ENCODE peak calls at places on chromosomes 11 and 22, in four cellular contexts. One of them, this sample, is unnamed.
A peak's percentile ranks its signal among the peaks of the same experiment; 100 is the strongest.

GRCh38 chr11:130179396-130180306 is 20.1 kb downstream of the ST14 start:
- DNase-seq in hepatocyte: peak; percentile 63
- DNase-seq in kidney: peak; percentile 86
- DNase-seq in dorsolateral prefrontal cortex: no peak
- DNase-seq in this sample: no peak

GRCh38 chr11:132125855-132126841 is 755.7 kb downstream of the NTM start:
- DNase-seq in hepatocyte: no peak
- DNase-seq in kidney: no peak
- DNase-seq in dorsolateral prefrontal cortex: no peak
- DNase-seq in this sample: peak; percentile 36

GRCh38 chr11:120835601-120836228 is 188.2 kb upstream of the TBCEL start:
- DNase-seq in hepatocyte: peak; percentile 49
- DNase-seq in kidney: no peak
- DNase-seq in dorsolateral prefrontal cortex: no peak
- DNase-seq in this sample: no peak

GRCh38 chr11:85941380-85941973 is 86.3 kb downstream of the CCDC83 start:
- DNase-seq in hepatocyte: peak; percentile 53
- DNase-seq in kidney: no peak
- DNase-seq in dorsolateral prefrontal cortex: peak; percentile 55
- DNase-seq in this sample: no peak

GRCh38 chr11:83063073-83063754 is 8.5 kb downstream of the RAB30 start:
- DNase-seq in hepatocyte: no peak
- DNase-seq in kidney: no peak
- DNase-seq in dorsolateral prefrontal cortex: no peak
- DNase-seq in this sample: no peak

GRCh38 chr11:134759855-134760254 is 347.8 kb upstream of the B3GAT1 start:
- DNase-seq in hepatocyte: no peak
- DNase-seq in kidney: no peak
- DNase-seq in dorsolateral prefrontal cortex: no peak
- DNase-seq in this sample: no peak

GRCh38 chr11:6268811-6269210 is 9.2 kb downstream of the CCKBR start:
- DNase-seq in hepatocyte: no peak
- DNase-seq in kidney: no peak
- DNase-seq in dorsolateral prefrontal cortex: no peak
- DNase-seq in this sample: no peak

GRCh38 chr11:6705905-6706535 is 22.9 kb upstream of the MRPL17 start:
- DNase-seq in hepatocyte: peak; percentile 80
- DNase-seq in kidney: no peak
- DNase-seq in dorsolateral prefrontal cortex: no peak
- DNase-seq in this sample: no peak

GRCh38 chr11:22787565-22788162 is 41.9 kb downstream of the SVIP start:
- DNase-seq in hepatocyte: peak; percentile 69
- DNase-seq in kidney: no peak
- DNase-seq in dorsolateral prefrontal cortex: no peak
- DNase-seq in this sample: peak; percentile 55

GRCh38 chr11:76625787-76626186 is 44.8 kb downstream of the LRRC32 start:
- DNase-seq in hepatocyte: no peak
- DNase-seq in kidney: no peak
- DNase-seq in dorsolateral prefrontal cortex: no peak
- DNase-seq in this sample: no peak

GRCh38 chr22:19991395-19991644 is 25.3 kb downstream of the ARVCF start:
- DNase-seq in hepatocyte: no peak
- DNase-seq in kidney: peak; percentile 70
- DNase-seq in dorsolateral prefrontal cortex: no peak
- DNase-seq in this sample: no peak

GRCh38 chr11:117861151-117862018 is 15.1 kb downstream of the FXYD6 start:
- DNase-seq in hepatocyte: peak; percentile 53
- DNase-seq in kidney: no peak
- DNase-seq in dorsolateral prefrontal cortex: no peak
- DNase-seq in this sample: no peak

GRCh38 chr11:66720223-66720898 is 8.7 kb downstream of the SPTBN2 start:
- DNase-seq in hepatocyte: peak; percentile 74
- DNase-seq in kidney: peak; percentile 94
- DNase-seq in dorsolateral prefrontal cortex: peak; percentile 75
- DNase-seq in this sample: no peak

GRCh38 chr11:79486239-79486984 is 45.6 kb upstream of the TENM4 start:
- DNase-seq in hepatocyte: peak; percentile 55
- DNase-seq in kidney: no peak
- DNase-seq in dorsolateral prefrontal cortex: no peak
- DNase-seq in this sample: no peak

GRCh38 chr22:46758867-46759290 is 3.6 kb upstream of the TBC1D22A start:
- DNase-seq in hepatocyte: peak; percentile 88
- DNase-seq in kidney: peak; percentile 55
- DNase-seq in dorsolateral prefrontal cortex: no peak
- DNase-seq in this sample: no peak

GRCh38 chr11:72828081-72828567 is 13.9 kb downstream of the ATG16L2 start:
- DNase-seq in hepatocyte: no peak
- DNase-seq in kidney: no peak
- DNase-seq in dorsolateral prefrontal cortex: no peak
- DNase-seq in this sample: no peak

GRCh38 chr11:33402066-33402465 is 144.9 kb downstream of the HIPK3 start:
- DNase-seq in hepatocyte: no peak
- DNase-seq in kidney: no peak
- DNase-seq in dorsolateral prefrontal cortex: no peak
- DNase-seq in this sample: no peak

GRCh38 chr11:92826597-92826996 is 142.9 kb upstream of the MTNR1B start:
- DNase-seq in hepatocyte: no peak
- DNase-seq in kidney: no peak
- DNase-seq in dorsolateral prefrontal cortex: no peak
- DNase-seq in this sample: no peak

GRCh38 chr11:27158763-27159679 is 118.4 kb downstream of the BBOX1 start:
- DNase-seq in hepatocyte: peak; percentile 85
- DNase-seq in kidney: no peak
- DNase-seq in dorsolateral prefrontal cortex: no peak
- DNase-seq in this sample: peak; percentile 36

GRCh38 chr22:24592846-24593809 is at the start of gene LRRC75B:
- DNase-seq in hepatocyte: peak; percentile 93
- DNase-seq in kidney: peak; percentile 96
- DNase-seq in dorsolateral prefrontal cortex: no peak
- DNase-seq in this sample: peak; percentile 14

GRCh38 chr11:57792060-57792541 is 30.5 kb downstream of the CTNND1 start:
- DNase-seq in hepatocyte: no peak
- DNase-seq in kidney: peak; percentile 89
- DNase-seq in dorsolateral prefrontal cortex: no peak
- DNase-seq in this sample: no peak

GRCh38 chr22:20606041-20606783 is 98.8 kb downstream of the MED15 start:
- DNase-seq in hepatocyte: peak; percentile 93
- DNase-seq in kidney: peak; percentile 92
- DNase-seq in dorsolateral prefrontal cortex: no peak
- DNase-seq in this sample: no peak

GRCh38 chr11:97742717-97743116 is 1278.0 kb upstream of the CNTN5 start:
- DNase-seq in hepatocyte: no peak
- DNase-seq in kidney: no peak
- DNase-seq in dorsolateral prefrontal cortex: no peak
- DNase-seq in this sample: no peak

GRCh38 chr11:107969219-107969618 is 39.5 kb upstream of the CUL5 start:
- DNase-seq in hepatocyte: no peak
- DNase-seq in kidney: no peak
- DNase-seq in dorsolateral prefrontal cortex: no peak
- DNase-seq in this sample: no peak

GRCh38 chr22:37120569-37121340 is 11.2 kb upstream of the TMPRSS6 start:
- DNase-seq in hepatocyte: no peak
- DNase-seq in kidney: no peak
- DNase-seq in dorsolateral prefrontal cortex: no peak
- DNase-seq in this sample: no peak

GRCh38 chr11:58788355-58789023 is 56.0 kb downstream of the GLYATL2 start:
- DNase-seq in hepatocyte: peak; percentile 63
- DNase-seq in kidney: no peak
- DNase-seq in dorsolateral prefrontal cortex: no peak
- DNase-seq in this sample: peak; percentile 12

GRCh38 chr11:8025816-8026215 is 38.7 kb downstream of the EIF3F start:
- DNase-seq in hepatocyte: no peak
- DNase-seq in kidney: no peak
- DNase-seq in dorsolateral prefrontal cortex: no peak
- DNase-seq in this sample: no peak

GRCh38 chr11:66002648-66003225 is 434 bp downstream of the BANF1 start:
- DNase-seq in hepatocyte: no peak
- DNase-seq in kidney: no peak
- DNase-seq in dorsolateral prefrontal cortex: no peak
- DNase-seq in this sample: no peak

GRCh38 chr11:7250166-7250565 is 1.5 kb upstream of the SYT9 start:
- DNase-seq in hepatocyte: no peak
- DNase-seq in kidney: no peak
- DNase-seq in dorsolateral prefrontal cortex: no peak
- DNase-seq in this sample: no peak

GRCh38 chr22:20246368-20247009 is 21.6 kb downstream of the RTN4R start:
- DNase-seq in hepatocyte: no peak
- DNase-seq in kidney: no peak
- DNase-seq in dorsolateral prefrontal cortex: no peak
- DNase-seq in this sample: no peak

GRCh38 chr11:107182983-107183382 is 164.7 kb upstream of the GUCY1A2 start:
- DNase-seq in hepatocyte: no peak
- DNase-seq in kidney: no peak
- DNase-seq in dorsolateral prefrontal cortex: no peak
- DNase-seq in this sample: no peak

GRCh38 chr11:19595840-19596751 is 116.5 kb upstream of the NAV2 start:
- DNase-seq in hepatocyte: no peak
- DNase-seq in kidney: peak; percentile 89
- DNase-seq in dorsolateral prefrontal cortex: no peak
- DNase-seq in this sample: no peak

GRCh38 chr11:116511684-116512083 is 261.1 kb downstream of the BUD13 start:
- DNase-seq in hepatocyte: no peak
- DNase-seq in kidney: no peak
- DNase-seq in dorsolateral prefrontal cortex: no peak
- DNase-seq in this sample: no peak

GRCh38 chr11:65858354-65859133 is 564 bp upstream of the CFL1 start:
- DNase-seq in hepatocyte: no peak
- DNase-seq in kidney: no peak
- DNase-seq in dorsolateral prefrontal cortex: no peak
- DNase-seq in this sample: no peak

GRCh38 chr22:25658641-25659040 is 83.3 kb upstream of the MYO18B start:
- DNase-seq in hepatocyte: no peak
- DNase-seq in kidney: no peak
- DNase-seq in dorsolateral prefrontal cortex: no peak
- DNase-seq in this sample: no peak

GRCh38 chr11:73360743-73361369 is 15.3 kb upstream of the RELT start:
- DNase-seq in hepatocyte: no peak
- DNase-seq in kidney: no peak
- DNase-seq in dorsolateral prefrontal cortex: no peak
- DNase-seq in this sample: no peak

GRCh38 chr11:112156153-112156552 is 7.7 kb downstream of the IL18 start:
- DNase-seq in hepatocyte: no peak
- DNase-seq in kidney: no peak
- DNase-seq in dorsolateral prefrontal cortex: no peak
- DNase-seq in this sample: no peak

GRCh38 chr11:112157274-112157766 is 6.6 kb downstream of the IL18 start:
- DNase-seq in hepatocyte: peak; percentile 75
- DNase-seq in kidney: no peak
- DNase-seq in dorsolateral prefrontal cortex: no peak
- DNase-seq in this sample: no peak

GRCh38 chr11:112159098-112159761 is 4.7 kb downstream of the IL18 start:
- DNase-seq in hepatocyte: no peak
- DNase-seq in kidney: no peak
- DNase-seq in dorsolateral prefrontal cortex: no peak
- DNase-seq in this sample: no peak

GRCh38 chr11:112160452-112160851 is 3.4 kb downstream of the IL18 start:
- DNase-seq in hepatocyte: no peak
- DNase-seq in kidney: no peak
- DNase-seq in dorsolateral prefrontal cortex: no peak
- DNase-seq in this sample: no peak

GRCh38 chr11:112156594-112157273 is 7.2 kb downstream of the IL18 start:
- DNase-seq in hepatocyte: no peak
- DNase-seq in kidney: no peak
- DNase-seq in dorsolateral prefrontal cortex: no peak
- DNase-seq in this sample: no peak
- H3K27ac ChIP-seq in hepatocyte: peak overlapping the region; percentile 28
- H3K27ac ChIP-seq in kidney: no peak overlapping the region
- H3K27ac ChIP-seq in dorsolateral prefrontal cortex: no peak overlapping the region
- H3K27ac ChIP-seq in this sample: no peak overlapping the region

DNA sequence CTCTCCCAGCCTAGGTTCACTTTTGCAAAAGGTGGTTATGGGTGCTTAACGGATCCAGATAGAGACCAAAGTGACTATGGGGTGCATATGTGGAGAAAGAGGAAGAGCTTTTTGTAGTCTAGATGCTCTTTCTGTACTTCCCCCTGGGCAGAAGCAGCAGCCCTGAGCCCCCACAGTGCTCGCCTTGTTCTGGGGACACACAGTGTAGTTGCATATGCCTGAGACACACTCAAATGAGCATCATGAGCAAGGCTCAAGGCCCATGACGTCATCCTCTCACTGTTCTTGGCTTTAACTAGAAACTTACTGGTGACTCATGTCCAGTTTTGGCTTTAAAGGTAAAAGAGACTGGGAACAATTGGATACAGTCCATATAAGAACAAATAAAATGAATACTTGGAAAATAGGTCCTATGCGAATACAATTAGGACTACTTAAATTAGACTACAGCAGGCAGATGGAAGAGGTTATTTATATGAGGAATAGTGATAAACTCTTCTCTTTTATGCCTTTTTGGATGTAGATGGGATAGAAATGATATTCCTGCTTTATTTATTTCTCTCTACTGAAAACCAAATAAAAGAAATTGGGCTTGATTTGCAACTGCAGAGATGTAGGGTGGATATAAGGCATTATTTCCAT is 20.1 kb upstream of the PEX26 start:
- DNase-seq in hepatocyte: peak; percentile 89
- DNase-seq in kidney: no peak
- DNase-seq in dorsolateral prefrontal cortex: peak; percentile 78
- DNase-seq in this sample: no peak
- H3K27ac ChIP-seq in hepatocyte: peak overlapping the region; percentile 96
- H3K27ac ChIP-seq in kidney: no peak overlapping the region
- H3K27ac ChIP-seq in dorsolateral prefrontal cortex: peak overlapping the region; percentile 98
- H3K27ac ChIP-seq in this sample: peak overlapping the region; percentile 95

DNA sequence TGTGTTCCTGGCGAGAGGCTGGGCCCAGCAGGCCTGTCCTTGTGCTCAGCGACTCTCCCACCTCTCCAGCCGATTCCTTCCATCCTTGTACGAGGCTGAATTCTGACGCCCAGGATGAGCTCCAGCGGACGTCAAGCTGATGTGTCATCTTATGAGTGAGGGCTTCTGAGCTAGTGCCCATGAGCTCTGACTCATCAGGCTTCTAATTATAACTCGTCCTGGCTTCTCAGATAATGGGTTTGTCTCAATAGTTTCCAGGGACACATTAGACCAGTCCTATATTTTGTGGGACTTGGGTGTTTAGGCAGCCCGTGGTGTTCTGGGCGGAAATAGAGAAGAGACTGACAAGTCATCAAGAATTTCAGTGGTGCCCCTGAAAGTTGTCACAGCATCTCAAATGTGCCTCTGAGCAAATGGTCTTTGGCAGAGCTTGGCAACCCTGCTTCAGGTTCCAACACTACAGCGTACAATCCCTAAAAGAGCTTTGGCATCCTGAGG is 108.2 kb upstream of the CD44 start:
- DNase-seq in hepatocyte: peak; percentile 69
- DNase-seq in kidney: no peak
- DNase-seq in dorsolateral prefrontal cortex: no peak
- DNase-seq in this sample: no peak
- H3K27ac ChIP-seq in hepatocyte: no peak overlapping the region
- H3K27ac ChIP-seq in kidney: no peak overlapping the region
- H3K27ac ChIP-seq in dorsolateral prefrontal cortex: no peak overlapping the region
- H3K27ac ChIP-seq in this sample: no peak overlapping the region

GRCh38 chr11:123129920-123130319 is 65.1 kb downstream of the CLMP start:
- DNase-seq in hepatocyte: no peak
- DNase-seq in kidney: no peak
- DNase-seq in dorsolateral prefrontal cortex: no peak
- DNase-seq in this sample: no peak
- H3K27ac ChIP-seq in hepatocyte: peak overlapping the region; percentile 40
- H3K27ac ChIP-seq in kidney: no peak overlapping the region
- H3K27ac ChIP-seq in dorsolateral prefrontal cortex: no peak overlapping the region
- H3K27ac ChIP-seq in this sample: no peak overlapping the region